ENCODE peak calls at places on chromosomes 13 and 19, in six cellular contexts. One of them, this sample, is unnamed.

GRCh38 chr13:40995997-40996396 is 23.1 kb downstream of the ELF1 start:
- DNase-seq in stimulated activated CD4-positive, alpha-beta T cell treated with anti-CD3 and anti-CD28 coated beads, Interleukin-2, amount 100 ng/mL, for 48 hours: no peak
- DNase-seq in activated naive CD8-positive, alpha-beta T cell treated with anti-CD3 and anti-CD28 coated beads, Interleukin-2, amount 50 U/mL, for 24 hours: no peak
- DNase-seq in colonic mucosa: no peak
- DNase-seq in ELF-1: no peak
- DNase-seq in occipital lobe: no peak
- DNase-seq in this sample: no peak

GRCh38 chr19:44988896-44989563 is 12.2 kb upstream of the RELB start:
- DNase-seq in activated naive CD8-positive, alpha-beta T cell treated with anti-CD3 and anti-CD28 coated beads, Interleukin-2, amount 50 U/mL, for 24 hours: peak; percentile 67
- DNase-seq in colonic mucosa: peak; percentile 75
- DNase-seq in stimulated activated CD4-positive, alpha-beta T cell treated with anti-CD3 and anti-CD28 coated beads, Interleukin-2, amount 100 ng/mL, for 48 hours: peak; percentile 54
- DNase-seq in ELF-1: peak; percentile 77
- DNase-seq in occipital lobe: peak; percentile 6
- DNase-seq in this sample: peak; percentile 72

GRCh38 chr19:12792048-12792852 is 964 bp downstream of the JUNB start:
- DNase-seq in stimulated activated CD4-positive, alpha-beta T cell treated with anti-CD3 and anti-CD28 coated beads, Interleukin-2, amount 100 ng/mL, for 48 hours: peak; percentile 69
- DNase-seq in occipital lobe: peak; percentile 55
- DNase-seq in colonic mucosa: peak; percentile 78
- DNase-seq in activated naive CD8-positive, alpha-beta T cell treated with anti-CD3 and anti-CD28 coated beads, Interleukin-2, amount 50 U/mL, for 24 hours: peak; percentile 80
- DNase-seq in ELF-1: peak; percentile 78
- DNase-seq in this sample: peak; percentile 79

GRCh38 chr19:4583961-4584669 is 24.6 kb upstream of the SEMA6B start:
- DNase-seq in stimulated activated CD4-positive, alpha-beta T cell treated with anti-CD3 and anti-CD28 coated beads, Interleukin-2, amount 100 ng/mL, for 48 hours: peak; percentile 40
- DNase-seq in colonic mucosa: peak; percentile 28
- DNase-seq in ELF-1: peak; percentile 63
- DNase-seq in activated naive CD8-positive, alpha-beta T cell treated with anti-CD3 and anti-CD28 coated beads, Interleukin-2, amount 50 U/mL, for 24 hours: peak; percentile 64
- DNase-seq in occipital lobe: peak; percentile 43
- DNase-seq in this sample: peak; percentile 8

GRCh38 chr19:30169196-30169900 is 202.8 kb upstream of the ZNF536 start:
- DNase-seq in activated naive CD8-positive, alpha-beta T cell treated with anti-CD3 and anti-CD28 coated beads, Interleukin-2, amount 50 U/mL, for 24 hours: no peak
- DNase-seq in ELF-1: no peak
- DNase-seq in stimulated activated CD4-positive, alpha-beta T cell treated with anti-CD3 and anti-CD28 coated beads, Interleukin-2, amount 100 ng/mL, for 48 hours: no peak
- DNase-seq in occipital lobe: no peak
- DNase-seq in colonic mucosa: no peak
- DNase-seq in this sample: no peak

GRCh38 chr13:33340631-33341030 is 55.1 kb upstream of the STARD13 start:
- DNase-seq in activated naive CD8-positive, alpha-beta T cell treated with anti-CD3 and anti-CD28 coated beads, Interleukin-2, amount 50 U/mL, for 24 hours: no peak
- DNase-seq in ELF-1: no peak
- DNase-seq in occipital lobe: no peak
- DNase-seq in stimulated activated CD4-positive, alpha-beta T cell treated with anti-CD3 and anti-CD28 coated beads, Interleukin-2, amount 100 ng/mL, for 48 hours: no peak
- DNase-seq in colonic mucosa: no peak
- DNase-seq in this sample: no peak

GRCh38 chr19:50331187-50332013 is 2.2 kb upstream of the KCNC3 start:
- DNase-seq in stimulated activated CD4-positive, alpha-beta T cell treated with anti-CD3 and anti-CD28 coated beads, Interleukin-2, amount 100 ng/mL, for 48 hours: no peak
- DNase-seq in ELF-1: peak; percentile 46
- DNase-seq in activated naive CD8-positive, alpha-beta T cell treated with anti-CD3 and anti-CD28 coated beads, Interleukin-2, amount 50 U/mL, for 24 hours: no peak
- DNase-seq in occipital lobe: no peak
- DNase-seq in colonic mucosa: no peak
- DNase-seq in this sample: no peak

GRCh38 chr13:19818223-19818842 is 35.6 kb upstream of the PSPC1 start:
- DNase-seq in stimulated activated CD4-positive, alpha-beta T cell treated with anti-CD3 and anti-CD28 coated beads, Interleukin-2, amount 100 ng/mL, for 48 hours: peak; percentile 49
- DNase-seq in colonic mucosa: peak; percentile 42
- DNase-seq in activated naive CD8-positive, alpha-beta T cell treated with anti-CD3 and anti-CD28 coated beads, Interleukin-2, amount 50 U/mL, for 24 hours: peak; percentile 40
- DNase-seq in ELF-1: peak; percentile 93
- DNase-seq in occipital lobe: no peak
- DNase-seq in this sample: peak; percentile 34

GRCh38 chr13:98674968-98675528 is 77.4 kb downstream of the SLC15A1 start:
- DNase-seq in activated naive CD8-positive, alpha-beta T cell treated with anti-CD3 and anti-CD28 coated beads, Interleukin-2, amount 50 U/mL, for 24 hours: no peak
- DNase-seq in ELF-1: no peak
- DNase-seq in colonic mucosa: no peak
- DNase-seq in stimulated activated CD4-positive, alpha-beta T cell treated with anti-CD3 and anti-CD28 coated beads, Interleukin-2, amount 100 ng/mL, for 48 hours: no peak
- DNase-seq in occipital lobe: no peak
- DNase-seq in this sample: no peak

GRCh38 chr13:113560645-113561416 is 23.7 kb upstream of the TFDP1 start:
- DNase-seq in colonic mucosa: peak; percentile 16
- DNase-seq in occipital lobe: no peak
- DNase-seq in stimulated activated CD4-positive, alpha-beta T cell treated with anti-CD3 and anti-CD28 coated beads, Interleukin-2, amount 100 ng/mL, for 48 hours: no peak
- DNase-seq in activated naive CD8-positive, alpha-beta T cell treated with anti-CD3 and anti-CD28 coated beads, Interleukin-2, amount 50 U/mL, for 24 hours: no peak
- DNase-seq in ELF-1: no peak
- DNase-seq in this sample: no peak

GRCh38 chr19:50418186-50419021 is at the start of gene SPIB:
- DNase-seq in activated naive CD8-positive, alpha-beta T cell treated with anti-CD3 and anti-CD28 coated beads, Interleukin-2, amount 50 U/mL, for 24 hours: no peak
- DNase-seq in ELF-1: peak; percentile 20
- DNase-seq in stimulated activated CD4-positive, alpha-beta T cell treated with anti-CD3 and anti-CD28 coated beads, Interleukin-2, amount 100 ng/mL, for 48 hours: no peak
- DNase-seq in occipital lobe: no peak
- DNase-seq in colonic mucosa: no peak
- DNase-seq in this sample: no peak

This sample was measured in activated naive CD4-positive, alpha-beta T cell treated with Interleukin-2 at 50 U/mL for 16 hours.